ENCODE peak calls at places on chromosomes 2 and 18, in nine cellular contexts. U is RWPE1; L is mesothelial cell of epicardium; S is T-helper 2 cell; K is body of pancreas; G is B cell; M is EL; O is stimulated activated CD4-positive, alpha-beta T cell treated with anti-CD3 and anti-CD28 coated beads, TNF-alpha, amount 100 ng/mL, for 1 hour; F is NCI-H1105 treated with DMSO at 0.1 percent for 48 hours. Z is an unnamed sample.

GRCh38 chr2:179595284-179595683 is 266.1 kb downstream of the ZNF385B start:
- DNase-seq in M (peak), S (no peak), F (no peak), U (no peak), O (no peak), L (no peak), K (no peak), G (no peak), Z (no peak)

GRCh38 chr2:8546319-8547283 is 135.3 kb upstream of the ID2 start:
- DNase-seq in S (peak), O (no peak), G (no peak), K (no peak), M (no peak), U (no peak), F (no peak), L (no peak), Z (no peak)

GRCh38 chr2:219916261-219916660 is 288.8 kb downstream of the SLC4A3 start:
- DNase-seq in U (no peak), K (no peak), F (no peak), O (no peak), L (no peak), S (no peak), G (no peak), M (no peak), Z (no peak)

GRCh38 chr18:6328624-6329016 is 86.1 kb downstream of the L3MBTL4 start:
- DNase-seq in S (no peak), F (no peak), U (no peak), O (no peak), L (no peak), K (peak), G (no peak), M (no peak), Z (no peak)

GRCh38 chr18:2681993-2682603 is 26.6 kb downstream of the SMCHD1 start:
- DNase-seq in S (no peak), K (no peak), O (no peak), M (no peak), G (no peak), U (no peak), F (no peak), L (no peak), Z (no peak)

GRCh38 chr18:8800445-8800844 is 95.1 kb downstream of the MTCL1 start:
- DNase-seq in G (no peak), L (no peak), U (peak), S (no peak), K (no peak), F (no peak), M (peak), O (no peak), Z (no peak)

GRCh38 chr2:121284424-121285076 is 452 bp downstream of the TFCP2L1 start:
- DNase-seq in G (no peak), K (no peak), S (no peak), O (no peak), F (peak), M (no peak), U (no peak), L (peak), Z (no peak)

GRCh38 chr18:11689972-11690570 is 1.0 kb downstream of the GNAL start:
- DNase-seq in O (no peak), K (no peak), F (peak), G (peak), U (no peak), L (no peak), M (peak), S (no peak), Z (no peak)

GRCh38 chr2:231068525-231069222 is 12.0 kb downstream of the PSMD1 start:
- DNase-seq in K (no peak), L (no peak), G (no peak), U (peak), F (no peak), M (peak), S (no peak), O (no peak), Z (no peak)

GRCh38 chr18:57208056-57208455 is 61.2 kb downstream of the BOD1L2 start:
- DNase-seq in S (no peak), O (no peak), G (no peak), L (no peak), K (no peak), U (no peak), M (no peak), F (no peak), Z (no peak)

GRCh38 chr2:129936334-129936934 is 43.0 kb upstream of the RAB6C start:
- DNase-seq in U (peak), K (peak), M (no peak), G (no peak), O (no peak), S (no peak), F (no peak), L (peak), Z (peak)